ENCODE peak calls at places on chromosomes 16 and 17, in six cellular contexts. One of them, this sample, is unnamed.

GRCh38 chr17:49201481-49201927 is 8.9 kb downstream of the GNGT2 start:
- DNase-seq in tibial nerve: no peak
- DNase-seq in RWPE2: no peak
- DNase-seq in hepatocyte: no peak
- DNase-seq in breast epithelium: no peak
- DNase-seq in IMR-90: peak
- DNase-seq in this sample: no peak

GRCh38 chr16:52569701-52570100 is 22.8 kb upstream of the TOX3 start:
- DNase-seq in RWPE2: no peak
- DNase-seq in IMR-90: no peak
- DNase-seq in tibial nerve: no peak
- DNase-seq in hepatocyte: no peak
- DNase-seq in breast epithelium: no peak
- DNase-seq in this sample: no peak

GRCh38 chr17:20784100-20784665 is 204.7 kb downstream of the CDRT15L2 start:
- DNase-seq in breast epithelium: no peak
- DNase-seq in tibial nerve: no peak
- DNase-seq in hepatocyte: no peak
- DNase-seq in RWPE2: no peak
- DNase-seq in IMR-90: no peak
- DNase-seq in this sample: no peak

GRCh38 chr17:75843577-75844529 is at the start of gene UNC13D:
- DNase-seq in tibial nerve: no peak
- DNase-seq in hepatocyte: no peak
- DNase-seq in breast epithelium: peak
- DNase-seq in IMR-90: no peak
- DNase-seq in RWPE2: peak
- DNase-seq in this sample: no peak

GRCh38 chr17:75980188-75981018 is 1.4 kb downstream of the TEN1 start:
- DNase-seq in hepatocyte: no peak
- DNase-seq in RWPE2: no peak
- DNase-seq in tibial nerve: no peak
- DNase-seq in IMR-90: no peak
- DNase-seq in breast epithelium: no peak
- DNase-seq in this sample: no peak

GRCh38 chr17:1182831-1183578 is 3.2 kb upstream of the ABR start:
- DNase-seq in IMR-90: no peak
- DNase-seq in RWPE2: no peak
- DNase-seq in hepatocyte: no peak
- DNase-seq in tibial nerve: no peak
- DNase-seq in breast epithelium: no peak
- DNase-seq in this sample: no peak

GRCh38 chr16:49463529-49463928 is 89.9 kb downstream of the C16orf78 start:
- DNase-seq in RWPE2: no peak
- DNase-seq in hepatocyte: no peak
- DNase-seq in breast epithelium: peak
- DNase-seq in IMR-90: no peak
- DNase-seq in tibial nerve: no peak
- DNase-seq in this sample: no peak

GRCh38 chr16:15970202-15970601 is 20.8 kb downstream of the ABCC1 start:
- DNase-seq in tibial nerve: no peak
- DNase-seq in IMR-90: no peak
- DNase-seq in hepatocyte: no peak
- DNase-seq in breast epithelium: no peak
- DNase-seq in RWPE2: no peak
- DNase-seq in this sample: no peak

GRCh38 chr16:74608944-74609343 is 2.0 kb upstream of the GLG1 start:
- DNase-seq in tibial nerve: no peak
- DNase-seq in hepatocyte: no peak
- DNase-seq in IMR-90: no peak
- DNase-seq in RWPE2: no peak
- DNase-seq in breast epithelium: no peak
- DNase-seq in this sample: no peak

GRCh38 chr16:53713403-53714013 is 9.6 kb downstream of the FTO start:
- DNase-seq in RWPE2: no peak
- DNase-seq in IMR-90: no peak
- DNase-seq in tibial nerve: no peak
- DNase-seq in breast epithelium: no peak
- DNase-seq in hepatocyte: no peak
- DNase-seq in this sample: no peak

GRCh38 chr17:53316988-53317387 is 505.7 kb upstream of the KIF2B start:
- DNase-seq in tibial nerve: no peak
- DNase-seq in IMR-90: no peak
- DNase-seq in hepatocyte: no peak
- DNase-seq in breast epithelium: no peak
- DNase-seq in RWPE2: no peak
- DNase-seq in this sample: no peak

GRCh38 chr17:62206550-62206949 is 141.5 kb upstream of the MED13 start:
- DNase-seq in tibial nerve: no peak
- DNase-seq in breast epithelium: no peak
- DNase-seq in IMR-90: no peak
- DNase-seq in RWPE2: no peak
- DNase-seq in hepatocyte: no peak
- DNase-seq in this sample: no peak

GRCh38 chr17:59074494-59074893 is 32.2 kb downstream of the TRIM37 start:
- DNase-seq in RWPE2: no peak
- DNase-seq in breast epithelium: no peak
- DNase-seq in IMR-90: peak
- DNase-seq in tibial nerve: no peak
- DNase-seq in hepatocyte: no peak
- DNase-seq in this sample: no peak

GRCh38 chr17:72587773-72588511 is 467.1 kb downstream of the SOX9 start:
- DNase-seq in IMR-90: peak
- DNase-seq in hepatocyte: peak
- DNase-seq in tibial nerve: no peak
- DNase-seq in RWPE2: peak
- DNase-seq in breast epithelium: no peak
- DNase-seq in this sample: no peak

GRCh38 chr17:42530952-42531454 is 5.0 kb upstream of the NAGLU start:
- DNase-seq in tibial nerve: no peak
- DNase-seq in hepatocyte: no peak
- DNase-seq in breast epithelium: no peak
- DNase-seq in IMR-90: no peak
- DNase-seq in RWPE2: no peak
- DNase-seq in this sample: no peak

GRCh38 chr16:9422769-9423513 is 331.5 kb downstream of the HAPSTR1 start:
- DNase-seq in hepatocyte: no peak
- DNase-seq in breast epithelium: no peak
- DNase-seq in tibial nerve: no peak
- DNase-seq in RWPE2: no peak
- DNase-seq in IMR-90: no peak
- DNase-seq in this sample: no peak

GRCh38 chr16:89581045-89581695 is 5.6 kb downstream of the CPNE7 start:
- DNase-seq in IMR-90: peak
- DNase-seq in tibial nerve: no peak
- DNase-seq in RWPE2: peak
- DNase-seq in breast epithelium: no peak
- DNase-seq in hepatocyte: peak
- DNase-seq in this sample: no peak

GRCh38 chr17:32558997-32559650 is 72.3 kb downstream of the CDK5R1 start:
- DNase-seq in breast epithelium: no peak
- DNase-seq in IMR-90: no peak
- DNase-seq in RWPE2: no peak
- DNase-seq in hepatocyte: no peak
- DNase-seq in tibial nerve: no peak
- DNase-seq in this sample: no peak

GRCh38 chr16:74673876-74674275 is 7.2 kb upstream of the RFWD3 start:
- DNase-seq in breast epithelium: no peak
- DNase-seq in RWPE2: no peak
- DNase-seq in tibial nerve: no peak
- DNase-seq in hepatocyte: no peak
- DNase-seq in IMR-90: no peak
- DNase-seq in this sample: no peak

GRCh38 chr16:79865918-79866317 is 265.4 kb upstream of the MAF start:
- DNase-seq in tibial nerve: no peak
- DNase-seq in breast epithelium: no peak
- DNase-seq in IMR-90: no peak
- DNase-seq in hepatocyte: no peak
- DNase-seq in RWPE2: no peak
- DNase-seq in this sample: no peak
- TF ChIP-seq CTCF in tibial nerve: no peak
- TF ChIP-seq CTCF in breast epithelium: no peak
- TF ChIP-seq CTCF in IMR-90: no peak
- TF ChIP-seq CTCF in hepatocyte: no peak
- TF ChIP-seq CTCF in RWPE2: no peak
- TF ChIP-seq CTCF in this sample: no peak

GRCh38 chr17:43900858-43901754 is 6.2 kb downstream of the MPP2 start:
- DNase-seq in hepatocyte: no peak
- DNase-seq in IMR-90: no peak
- DNase-seq in RWPE2: no peak
- DNase-seq in breast epithelium: no peak
- DNase-seq in tibial nerve: no peak
- DNase-seq in this sample: no peak
- H3K27ac ChIP-seq in hepatocyte: no peak
- H3K27ac ChIP-seq in IMR-90: no peak
- H3K27ac ChIP-seq in RWPE2: no peak
- H3K27ac ChIP-seq in breast epithelium: no peak
- H3K27ac ChIP-seq in tibial nerve: no peak
- H3K27ac ChIP-seq in this sample: no peak

DNA sequence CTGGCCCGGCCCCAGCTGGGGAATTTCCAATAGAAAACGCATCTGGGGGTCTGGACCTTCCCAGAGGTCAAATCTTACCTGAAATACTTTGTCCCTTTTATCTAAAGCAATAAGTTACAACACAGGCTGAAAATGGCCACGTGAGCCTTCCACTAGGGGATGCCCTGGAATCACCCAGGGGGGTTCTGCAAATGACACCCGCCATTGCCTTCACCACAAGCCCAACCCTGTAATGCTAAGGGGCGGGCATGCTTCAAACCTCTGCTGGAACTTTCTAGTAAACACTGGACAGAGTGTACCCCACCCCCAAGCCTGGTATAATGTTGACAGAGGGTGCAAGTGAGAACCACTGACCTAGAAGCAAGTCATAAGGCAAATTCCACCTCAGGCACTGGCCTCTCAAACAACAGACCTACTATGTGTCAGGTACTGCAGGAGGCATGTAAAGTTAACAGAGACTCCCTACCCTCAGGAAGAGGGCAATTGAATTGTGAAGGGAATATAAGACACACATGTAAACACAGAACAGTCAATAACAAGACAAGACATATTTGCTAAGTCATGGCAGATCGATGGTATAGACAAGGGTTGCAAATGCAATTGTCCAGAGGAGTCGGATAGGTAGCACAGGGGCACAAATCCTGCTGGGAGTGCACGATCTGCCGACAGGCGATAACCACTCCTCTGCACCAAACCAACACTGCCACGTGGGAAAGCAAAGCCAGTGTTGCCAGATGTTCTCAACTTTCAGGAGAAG is 59.0 kb downstream of the ARHGAP17 start:
- DNase-seq in hepatocyte: no peak
- DNase-seq in RWPE2: no peak
- DNase-seq in IMR-90: no peak
- DNase-seq in tibial nerve: no peak
- DNase-seq in breast epithelium: no peak
- DNase-seq in this sample: no peak
- TF ChIP-seq CTCF in hepatocyte: no peak
- TF ChIP-seq CTCF in RWPE2: no peak
- TF ChIP-seq CTCF in IMR-90: no peak
- TF ChIP-seq CTCF in tibial nerve: no peak
- TF ChIP-seq CTCF in breast epithelium: no peak
- TF ChIP-seq CTCF in this sample: no peak

DNA sequence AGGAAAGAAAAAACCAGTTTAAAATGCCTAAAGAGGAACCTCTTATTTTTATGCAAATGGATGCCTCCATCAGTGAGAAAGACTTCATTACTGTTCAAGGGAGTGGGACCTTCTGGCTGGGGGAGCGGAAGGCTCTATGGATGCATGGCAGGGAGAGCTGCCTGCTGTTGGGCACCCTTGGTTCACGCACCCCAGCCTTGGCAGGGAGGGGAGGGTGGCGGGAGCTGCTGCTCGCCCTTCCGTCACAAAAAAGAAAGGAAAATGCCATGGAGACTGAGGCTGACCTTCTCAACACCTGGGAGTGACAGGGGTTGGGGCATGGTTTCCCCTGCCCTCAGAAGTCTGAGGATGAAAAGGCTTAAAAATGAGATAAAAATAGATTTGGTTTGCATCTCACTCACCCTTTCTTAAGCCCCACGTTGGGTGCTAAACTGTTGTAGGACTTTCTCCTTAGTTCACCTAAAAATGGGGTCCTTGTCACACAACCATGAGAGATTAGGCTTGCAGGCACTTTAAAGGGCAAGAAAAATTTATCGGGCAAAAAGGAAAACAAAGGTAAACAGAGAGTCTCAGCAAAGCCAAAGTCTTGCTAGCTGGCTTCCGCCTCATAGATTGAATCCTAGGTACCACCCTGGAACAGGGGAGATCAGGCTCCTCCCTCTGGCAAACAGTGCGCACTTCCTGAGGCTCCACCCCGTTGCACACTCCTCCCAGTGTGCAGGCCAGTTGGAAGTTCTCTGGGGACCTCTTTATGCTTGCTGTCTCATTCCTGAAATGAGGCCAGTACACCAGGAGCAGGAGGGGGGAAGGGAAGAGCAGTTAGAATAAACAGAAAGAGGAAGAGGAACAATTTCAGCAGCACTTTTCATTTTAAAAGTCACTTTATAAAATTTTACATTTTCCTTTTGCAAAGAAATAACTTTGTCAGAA is 31.6 kb downstream of the PHKB start:
- DNase-seq in breast epithelium: no peak
- DNase-seq in RWPE2: no peak
- DNase-seq in tibial nerve: peak
- DNase-seq in IMR-90: peak
- DNase-seq in hepatocyte: peak
- DNase-seq in this sample: peak
- H3K27ac ChIP-seq in breast epithelium: peak
- H3K27ac ChIP-seq in RWPE2: no peak
- H3K27ac ChIP-seq in tibial nerve: peak
- H3K27ac ChIP-seq in IMR-90: peak
- H3K27ac ChIP-seq in hepatocyte: peak
- H3K27ac ChIP-seq in this sample: peak

GRCh38 chr17:50697076-50697475 is 10.6 kb downstream of the ANKRD40 start:
- DNase-seq in hepatocyte: no peak
- DNase-seq in breast epithelium: no peak
- DNase-seq in IMR-90: no peak
- DNase-seq in tibial nerve: no peak
- DNase-seq in RWPE2: no peak
- DNase-seq in this sample: no peak
- TF ChIP-seq CTCF in hepatocyte: no peak
- TF ChIP-seq CTCF in breast epithelium: no peak
- TF ChIP-seq CTCF in IMR-90: no peak
- TF ChIP-seq CTCF in tibial nerve: no peak
- TF ChIP-seq CTCF in RWPE2: no peak
- TF ChIP-seq CTCF in this sample: no peak

DNA sequence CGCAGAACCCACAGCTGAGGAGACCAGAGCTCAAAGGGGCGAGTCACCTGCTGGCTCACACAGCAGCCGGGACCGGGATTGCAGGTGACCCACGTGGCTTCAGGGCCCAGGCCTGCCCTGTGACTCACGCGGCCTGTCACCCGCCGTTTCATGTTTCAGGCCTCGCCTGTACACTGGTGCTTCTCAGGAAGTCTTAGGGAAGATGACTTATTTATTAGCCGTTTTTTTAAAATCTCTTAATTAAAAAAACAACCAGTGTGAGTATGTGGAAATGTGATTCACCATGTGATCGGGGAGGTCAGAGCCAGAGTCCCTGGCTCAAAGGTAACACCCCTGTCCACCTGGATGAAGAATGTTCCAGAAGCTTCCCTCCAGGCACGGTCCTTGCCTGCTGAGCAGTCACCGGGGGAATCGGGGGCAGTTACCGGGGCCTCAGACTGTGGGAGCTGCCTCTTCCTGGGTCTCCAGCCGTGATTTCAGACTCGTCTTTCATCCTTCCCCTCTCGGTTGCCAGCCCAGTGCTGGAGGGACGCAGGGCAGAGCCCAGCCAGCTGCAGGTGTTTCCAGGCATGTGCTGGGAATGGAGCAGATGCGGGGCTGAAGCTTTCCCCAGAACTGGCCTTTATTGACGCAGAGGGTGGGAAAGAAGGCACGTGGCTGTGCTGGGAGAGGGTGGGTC is 49.3 kb downstream of the CMIP start:
- DNase-seq in breast epithelium: peak
- DNase-seq in hepatocyte: peak
- DNase-seq in RWPE2: peak
- DNase-seq in IMR-90: peak
- DNase-seq in tibial nerve: no peak
- DNase-seq in this sample: no peak
- H3K27ac ChIP-seq in breast epithelium: peak
- H3K27ac ChIP-seq in hepatocyte: peak
- H3K27ac ChIP-seq in RWPE2: peak
- H3K27ac ChIP-seq in IMR-90: peak
- H3K27ac ChIP-seq in tibial nerve: peak
- H3K27ac ChIP-seq in this sample: peak